ENCODE peak calls at places on chromosomes 11 and 22, in seven cellular contexts. Q, S, I, A, B, R and V are unnamed samples.

GRCh38 chr11:14029971-14030531 is 67.5 kb downstream of the SPON1 start:
- DNase-seq in B (peak), R (peak), A (peak), Q (no peak), S (peak), I (peak), V (no peak)

GRCh38 chr11:92411431-92411830 is 186.8 kb downstream of the FAT3 start:
- DNase-seq in B (no peak), S (no peak), R (no peak), I (no peak), A (no peak), Q (no peak), V (no peak)

GRCh38 chr22:26409705-26410376 is 19.2 kb upstream of the ASPHD2 start:
- DNase-seq in B (no peak), A (no peak), S (no peak), R (no peak), Q (no peak), I (no peak), V (no peak)

GRCh38 chr11:7449196-7449840 is 36.0 kb upstream of the OLFML1 start:
- DNase-seq in R (no peak), Q (no peak), I (no peak), A (no peak), S (no peak), B (no peak), V (no peak)

GRCh38 chr11:126363706-126364245 is 8.3 kb downstream of the ST3GAL4 start:
- DNase-seq in S (no peak), B (no peak), I (no peak), Q (no peak), A (no peak), R (peak), V (no peak)

GRCh38 chr11:69878927-69879733 is 59.9 kb upstream of the FGF3 start:
- DNase-seq in I (no peak), Q (no peak), A (no peak), S (no peak), R (no peak), B (no peak), V (no peak)

GRCh38 chr22:32866953-32867352 is 65.4 kb downstream of the TIMP3 start:
- DNase-seq in S (no peak), Q (no peak), I (no peak), B (no peak), A (no peak), R (no peak), V (no peak)

GRCh38 chr11:44322243-44322642 is 12.3 kb upstream of the ALX4 start:
- DNase-seq in B (no peak), I (no peak), R (no peak), Q (no peak), A (no peak), S (no peak), V (no peak)

GRCh38 chr11:119664063-119664572 is 64.9 kb downstream of the NECTIN1 start:
- DNase-seq in S (peak), B (no peak), R (no peak), Q (no peak), I (peak), A (no peak), V (no peak)

GRCh38 chr11:11537871-11538270 is 83.9 kb downstream of the GALNT18 start:
- DNase-seq in B (no peak), A (no peak), S (peak), R (no peak), I (no peak), Q (no peak), V (no peak)

GRCh38 chr11:10023202-10023601 is 270.8 kb downstream of the SBF2 start:
- DNase-seq in I (no peak), S (no peak), R (no peak), A (no peak), B (no peak), Q (no peak), V (no peak)

GRCh38 chr11:3215346-3216026 is 3.1 kb downstream of the MRGPRG start:
- DNase-seq in I (no peak), A (no peak), R (no peak), S (no peak), Q (no peak), B (no peak), V (no peak)